ENCODE peak calls at places on chromosome 20, in eight cellular contexts. One of them, this sample, is unnamed.

GRCh38 chr20:57810511-57811372 is 100.9 kb upstream of the PMEPA1 start:
- DNase-seq in heart right ventricle: no peak
- DNase-seq in B cell: no peak
- DNase-seq in stimulated activated CD4-positive, alpha-beta T cell treated with anti-CD3 and anti-CD28 coated beads, TNF-alpha, amount 100 ng/mL, for 48 hours: no peak
- DNase-seq in transverse colon: no peak
- DNase-seq in PC-3: peak
- DNase-seq in endothelial cell: no peak
- DNase-seq in stimulated activated naive CD8-positive, alpha-beta T cell treated with anti-CD3 and anti-CD28 coated beads, Interleukin-15, amount 100 ng/mL, for 72 hours: no peak
- DNase-seq in this sample: no peak

GRCh38 chr20:24588047-24588635 is 118.7 kb downstream of the SYNDIG1 start:
- DNase-seq in heart right ventricle: no peak
- DNase-seq in B cell: no peak
- DNase-seq in stimulated activated CD4-positive, alpha-beta T cell treated with anti-CD3 and anti-CD28 coated beads, TNF-alpha, amount 100 ng/mL, for 48 hours: no peak
- DNase-seq in transverse colon: no peak
- DNase-seq in PC-3: no peak
- DNase-seq in endothelial cell: no peak
- DNase-seq in stimulated activated naive CD8-positive, alpha-beta T cell treated with anti-CD3 and anti-CD28 coated beads, Interleukin-15, amount 100 ng/mL, for 72 hours: no peak
- DNase-seq in this sample: no peak

GRCh38 chr20:57220187-57221165 is 46.0 kb downstream of the BMP7 start:
- DNase-seq in heart right ventricle: no peak
- DNase-seq in B cell: no peak
- DNase-seq in stimulated activated CD4-positive, alpha-beta T cell treated with anti-CD3 and anti-CD28 coated beads, TNF-alpha, amount 100 ng/mL, for 48 hours: no peak
- DNase-seq in transverse colon: no peak
- DNase-seq in PC-3: no peak
- DNase-seq in endothelial cell: no peak
- DNase-seq in stimulated activated naive CD8-positive, alpha-beta T cell treated with anti-CD3 and anti-CD28 coated beads, Interleukin-15, amount 100 ng/mL, for 72 hours: no peak
- DNase-seq in this sample: no peak

GRCh38 chr20:34468956-34469355 is 47.3 kb upstream of the DYNLRB1 start:
- DNase-seq in heart right ventricle: no peak
- DNase-seq in B cell: no peak
- DNase-seq in stimulated activated CD4-positive, alpha-beta T cell treated with anti-CD3 and anti-CD28 coated beads, TNF-alpha, amount 100 ng/mL, for 48 hours: no peak
- DNase-seq in transverse colon: no peak
- DNase-seq in PC-3: no peak
- DNase-seq in endothelial cell: no peak
- DNase-seq in stimulated activated naive CD8-positive, alpha-beta T cell treated with anti-CD3 and anti-CD28 coated beads, Interleukin-15, amount 100 ng/mL, for 72 hours: no peak
- DNase-seq in this sample: no peak

GRCh38 chr20:7672551-7672950 is 267.7 kb downstream of the HAO1 start:
- DNase-seq in heart right ventricle: no peak
- DNase-seq in B cell: no peak
- DNase-seq in stimulated activated CD4-positive, alpha-beta T cell treated with anti-CD3 and anti-CD28 coated beads, TNF-alpha, amount 100 ng/mL, for 48 hours: no peak
- DNase-seq in transverse colon: no peak
- DNase-seq in PC-3: no peak
- DNase-seq in endothelial cell: no peak
- DNase-seq in stimulated activated naive CD8-positive, alpha-beta T cell treated with anti-CD3 and anti-CD28 coated beads, Interleukin-15, amount 100 ng/mL, for 72 hours: no peak
- DNase-seq in this sample: no peak

GRCh38 chr20:61325718-61326117 is 73.7 kb downstream of the CDH4 start:
- DNase-seq in heart right ventricle: no peak
- DNase-seq in B cell: no peak
- DNase-seq in stimulated activated CD4-positive, alpha-beta T cell treated with anti-CD3 and anti-CD28 coated beads, TNF-alpha, amount 100 ng/mL, for 48 hours: no peak
- DNase-seq in transverse colon: no peak
- DNase-seq in PC-3: no peak
- DNase-seq in endothelial cell: no peak
- DNase-seq in stimulated activated naive CD8-positive, alpha-beta T cell treated with anti-CD3 and anti-CD28 coated beads, Interleukin-15, amount 100 ng/mL, for 72 hours: no peak
- DNase-seq in this sample: no peak

GRCh38 chr20:37907677-37908397 is 4.9 kb downstream of the VSTM2L start:
- DNase-seq in heart right ventricle: no peak
- DNase-seq in B cell: no peak
- DNase-seq in stimulated activated CD4-positive, alpha-beta T cell treated with anti-CD3 and anti-CD28 coated beads, TNF-alpha, amount 100 ng/mL, for 48 hours: no peak
- DNase-seq in transverse colon: no peak
- DNase-seq in PC-3: peak
- DNase-seq in endothelial cell: no peak
- DNase-seq in stimulated activated naive CD8-positive, alpha-beta T cell treated with anti-CD3 and anti-CD28 coated beads, Interleukin-15, amount 100 ng/mL, for 72 hours: no peak
- DNase-seq in this sample: no peak

GRCh38 chr20:2795451-2795850 is 5.0 kb downstream of the CPXM1 start:
- DNase-seq in heart right ventricle: no peak
- DNase-seq in B cell: no peak
- DNase-seq in stimulated activated CD4-positive, alpha-beta T cell treated with anti-CD3 and anti-CD28 coated beads, TNF-alpha, amount 100 ng/mL, for 48 hours: no peak
- DNase-seq in transverse colon: no peak
- DNase-seq in PC-3: no peak
- DNase-seq in endothelial cell: no peak
- DNase-seq in stimulated activated naive CD8-positive, alpha-beta T cell treated with anti-CD3 and anti-CD28 coated beads, Interleukin-15, amount 100 ng/mL, for 72 hours: no peak
- DNase-seq in this sample: no peak

GRCh38 chr20:37524859-37525708 is 2.6 kb downstream of the BLCAP start:
- DNase-seq in heart right ventricle: no peak
- DNase-seq in B cell: no peak
- DNase-seq in stimulated activated CD4-positive, alpha-beta T cell treated with anti-CD3 and anti-CD28 coated beads, TNF-alpha, amount 100 ng/mL, for 48 hours: peak
- DNase-seq in transverse colon: peak
- DNase-seq in PC-3: peak
- DNase-seq in endothelial cell: no peak
- DNase-seq in stimulated activated naive CD8-positive, alpha-beta T cell treated with anti-CD3 and anti-CD28 coated beads, Interleukin-15, amount 100 ng/mL, for 72 hours: peak
- DNase-seq in this sample: peak

GRCh38 chr20:16607364-16608264 is 34.4 kb upstream of the KIF16B start:
- DNase-seq in heart right ventricle: no peak
- DNase-seq in B cell: no peak
- DNase-seq in stimulated activated CD4-positive, alpha-beta T cell treated with anti-CD3 and anti-CD28 coated beads, TNF-alpha, amount 100 ng/mL, for 48 hours: no peak
- DNase-seq in transverse colon: peak
- DNase-seq in PC-3: peak
- DNase-seq in endothelial cell: no peak
- DNase-seq in stimulated activated naive CD8-positive, alpha-beta T cell treated with anti-CD3 and anti-CD28 coated beads, Interleukin-15, amount 100 ng/mL, for 72 hours: no peak
- DNase-seq in this sample: no peak

GRCh38 chr20:49812463-49813304 is at the start of gene SLC9A8:
- DNase-seq in heart right ventricle: peak
- DNase-seq in B cell: peak
- DNase-seq in stimulated activated CD4-positive, alpha-beta T cell treated with anti-CD3 and anti-CD28 coated beads, TNF-alpha, amount 100 ng/mL, for 48 hours: peak
- DNase-seq in transverse colon: peak
- DNase-seq in PC-3: peak
- DNase-seq in endothelial cell: peak
- DNase-seq in stimulated activated naive CD8-positive, alpha-beta T cell treated with anti-CD3 and anti-CD28 coated beads, Interleukin-15, amount 100 ng/mL, for 72 hours: peak
- DNase-seq in this sample: peak

GRCh38 chr20:38844963-38845362 is 39.5 kb downstream of the PPP1R16B start:
- DNase-seq in heart right ventricle: no peak
- DNase-seq in B cell: no peak
- DNase-seq in stimulated activated CD4-positive, alpha-beta T cell treated with anti-CD3 and anti-CD28 coated beads, TNF-alpha, amount 100 ng/mL, for 48 hours: no peak
- DNase-seq in transverse colon: no peak
- DNase-seq in PC-3: no peak
- DNase-seq in endothelial cell: no peak
- DNase-seq in stimulated activated naive CD8-positive, alpha-beta T cell treated with anti-CD3 and anti-CD28 coated beads, Interleukin-15, amount 100 ng/mL, for 72 hours: no peak
- DNase-seq in this sample: no peak

GRCh38 chr20:58710481-58711265 is 18.1 kb downstream of the NPEPL1 start:
- DNase-seq in heart right ventricle: no peak
- DNase-seq in B cell: no peak
- DNase-seq in stimulated activated CD4-positive, alpha-beta T cell treated with anti-CD3 and anti-CD28 coated beads, TNF-alpha, amount 100 ng/mL, for 48 hours: no peak
- DNase-seq in transverse colon: peak
- DNase-seq in PC-3: no peak
- DNase-seq in endothelial cell: peak
- DNase-seq in stimulated activated naive CD8-positive, alpha-beta T cell treated with anti-CD3 and anti-CD28 coated beads, Interleukin-15, amount 100 ng/mL, for 72 hours: no peak
- DNase-seq in this sample: no peak

GRCh38 chr20:45359406-45360148 is 3.4 kb upstream of the SYS1 start:
- DNase-seq in heart right ventricle: no peak
- DNase-seq in B cell: no peak
- DNase-seq in stimulated activated CD4-positive, alpha-beta T cell treated with anti-CD3 and anti-CD28 coated beads, TNF-alpha, amount 100 ng/mL, for 48 hours: no peak
- DNase-seq in transverse colon: peak
- DNase-seq in PC-3: no peak
- DNase-seq in endothelial cell: no peak
- DNase-seq in stimulated activated naive CD8-positive, alpha-beta T cell treated with anti-CD3 and anti-CD28 coated beads, Interleukin-15, amount 100 ng/mL, for 72 hours: no peak
- DNase-seq in this sample: no peak

GRCh38 chr20:59576216-59576953 is 28.0 kb upstream of the PHACTR3 start:
- DNase-seq in heart right ventricle: no peak
- DNase-seq in B cell: no peak
- DNase-seq in stimulated activated CD4-positive, alpha-beta T cell treated with anti-CD3 and anti-CD28 coated beads, TNF-alpha, amount 100 ng/mL, for 48 hours: no peak
- DNase-seq in transverse colon: no peak
- DNase-seq in PC-3: no peak
- DNase-seq in endothelial cell: no peak
- DNase-seq in stimulated activated naive CD8-positive, alpha-beta T cell treated with anti-CD3 and anti-CD28 coated beads, Interleukin-15, amount 100 ng/mL, for 72 hours: no peak
- DNase-seq in this sample: no peak

GRCh38 chr20:45890077-45890996 is 671 bp downstream of the NEURL2 start:
- DNase-seq in heart right ventricle: peak
- DNase-seq in B cell: peak
- DNase-seq in stimulated activated CD4-positive, alpha-beta T cell treated with anti-CD3 and anti-CD28 coated beads, TNF-alpha, amount 100 ng/mL, for 48 hours: peak
- DNase-seq in transverse colon: peak
- DNase-seq in PC-3: no peak
- DNase-seq in endothelial cell: peak
- DNase-seq in stimulated activated naive CD8-positive, alpha-beta T cell treated with anti-CD3 and anti-CD28 coated beads, Interleukin-15, amount 100 ng/mL, for 72 hours: peak
- DNase-seq in this sample: peak

GRCh38 chr20:58514321-58515239 is 619 bp downstream of the APCDD1L start:
- DNase-seq in heart right ventricle: no peak
- DNase-seq in B cell: no peak
- DNase-seq in stimulated activated CD4-positive, alpha-beta T cell treated with anti-CD3 and anti-CD28 coated beads, TNF-alpha, amount 100 ng/mL, for 48 hours: no peak
- DNase-seq in transverse colon: no peak
- DNase-seq in PC-3: no peak
- DNase-seq in endothelial cell: no peak
- DNase-seq in stimulated activated naive CD8-positive, alpha-beta T cell treated with anti-CD3 and anti-CD28 coated beads, Interleukin-15, amount 100 ng/mL, for 72 hours: no peak
- DNase-seq in this sample: no peak

GRCh38 chr20:57627972-57628650 is 7.9 kb upstream of the ZBP1 start:
- DNase-seq in heart right ventricle: peak
- DNase-seq in B cell: peak
- DNase-seq in stimulated activated CD4-positive, alpha-beta T cell treated with anti-CD3 and anti-CD28 coated beads, TNF-alpha, amount 100 ng/mL, for 48 hours: no peak
- DNase-seq in transverse colon: peak
- DNase-seq in PC-3: peak
- DNase-seq in endothelial cell: no peak
- DNase-seq in stimulated activated naive CD8-positive, alpha-beta T cell treated with anti-CD3 and anti-CD28 coated beads, Interleukin-15, amount 100 ng/mL, for 72 hours: peak
- DNase-seq in this sample: peak

GRCh38 chr20:46215913-46216707 is 92.2 kb downstream of the CDH22 start:
- DNase-seq in heart right ventricle: peak
- DNase-seq in B cell: no peak
- DNase-seq in stimulated activated CD4-positive, alpha-beta T cell treated with anti-CD3 and anti-CD28 coated beads, TNF-alpha, amount 100 ng/mL, for 48 hours: no peak
- DNase-seq in transverse colon: no peak
- DNase-seq in PC-3: peak
- DNase-seq in endothelial cell: no peak
- DNase-seq in stimulated activated naive CD8-positive, alpha-beta T cell treated with anti-CD3 and anti-CD28 coated beads, Interleukin-15, amount 100 ng/mL, for 72 hours: no peak
- DNase-seq in this sample: no peak

GRCh38 chr20:43985121-43985520 is 70.5 kb downstream of the TOX2 start:
- DNase-seq in heart right ventricle: no peak
- DNase-seq in B cell: no peak
- DNase-seq in stimulated activated CD4-positive, alpha-beta T cell treated with anti-CD3 and anti-CD28 coated beads, TNF-alpha, amount 100 ng/mL, for 48 hours: no peak
- DNase-seq in transverse colon: no peak
- DNase-seq in PC-3: no peak
- DNase-seq in endothelial cell: no peak
- DNase-seq in stimulated activated naive CD8-positive, alpha-beta T cell treated with anti-CD3 and anti-CD28 coated beads, Interleukin-15, amount 100 ng/mL, for 72 hours: no peak
- DNase-seq in this sample: no peak

GRCh38 chr20:3898639-3899038 is 9.5 kb downstream of the PANK2 start:
- DNase-seq in heart right ventricle: no peak
- DNase-seq in B cell: no peak
- DNase-seq in stimulated activated CD4-positive, alpha-beta T cell treated with anti-CD3 and anti-CD28 coated beads, TNF-alpha, amount 100 ng/mL, for 48 hours: no peak
- DNase-seq in transverse colon: no peak
- DNase-seq in PC-3: peak
- DNase-seq in endothelial cell: no peak
- DNase-seq in stimulated activated naive CD8-positive, alpha-beta T cell treated with anti-CD3 and anti-CD28 coated beads, Interleukin-15, amount 100 ng/mL, for 72 hours: no peak
- DNase-seq in this sample: no peak

GRCh38 chr20:33318096-33318429 is 35.0 kb downstream of the BPIFB1 start:
- DNase-seq in heart right ventricle: no peak
- DNase-seq in B cell: no peak
- DNase-seq in stimulated activated CD4-positive, alpha-beta T cell treated with anti-CD3 and anti-CD28 coated beads, TNF-alpha, amount 100 ng/mL, for 48 hours: no peak
- DNase-seq in transverse colon: no peak
- DNase-seq in PC-3: no peak
- DNase-seq in endothelial cell: no peak
- DNase-seq in stimulated activated naive CD8-positive, alpha-beta T cell treated with anti-CD3 and anti-CD28 coated beads, Interleukin-15, amount 100 ng/mL, for 72 hours: no peak
- DNase-seq in this sample: no peak

GRCh38 chr20:50245561-50246366 is 55.1 kb downstream of the CEBPB start:
- DNase-seq in heart right ventricle: no peak
- DNase-seq in B cell: no peak
- DNase-seq in stimulated activated CD4-positive, alpha-beta T cell treated with anti-CD3 and anti-CD28 coated beads, TNF-alpha, amount 100 ng/mL, for 48 hours: no peak
- DNase-seq in transverse colon: no peak
- DNase-seq in PC-3: peak
- DNase-seq in endothelial cell: no peak
- DNase-seq in stimulated activated naive CD8-positive, alpha-beta T cell treated with anti-CD3 and anti-CD28 coated beads, Interleukin-15, amount 100 ng/mL, for 72 hours: no peak
- DNase-seq in this sample: no peak

This sample was measured in GM20000.